ENCODE peak calls at places on chromosomes 4 and X, in ten cellular contexts. K is lung, Q is lower lobe of right lung, E is substantia nigra, F is left ventricle myocardium inferior, A is pancreas, X is caudate nucleus, S is tibial artery, W is upper lobe of left lung, L is IMR-90. Y is an unnamed sample.

GRCh38 chr4:52658671-52659015 is 458 bp downstream of the USP46 start:
- DNase-seq in K (no peak), Q (no peak), E (no peak), F (no peak), A (no peak), X (no peak), S (no peak), W (no peak), L (no peak), Y (no peak)

GRCh38 chr4:83561381-83561780 is 25.5 kb downstream of the GPAT3 start:
- DNase-seq in K (peak; percentile 52), Q (no peak), E (no peak), F (no peak), A (peak; percentile 24), X (no peak), S (no peak), W (no peak), L (peak; percentile 74), Y (no peak)

GRCh38 chrX:16981980-16982379 is 35.5 kb downstream of the REPS2 start:
- DNase-seq in K (no peak), Q (no peak), E (no peak), F (no peak), A (no peak), X (no peak), S (no peak), W (no peak), L (no peak), Y (no peak)

GRCh38 chrX:124240422-124240821 is 92.0 kb upstream of the TEX13D start:
- DNase-seq in K (no peak), Q (no peak), E (no peak), F (no peak), A (no peak), X (no peak), S (no peak), W (no peak), L (no peak), Y (no peak)

GRCh38 chr4:146959692-146960091 is 14.0 kb upstream of the TTC29 start:
- DNase-seq in K (no peak), Q (no peak), E (no peak), F (no peak), A (no peak), X (no peak), S (no peak), W (no peak), L (peak; percentile 3), Y (no peak)

GRCh38 chr4:37924946-37925345 is 34.1 kb downstream of the TBC1D1 start:
- DNase-seq in K (no peak), Q (no peak), E (no peak), F (no peak), A (no peak), X (no peak), S (no peak), W (no peak), L (no peak), Y (no peak)

GRCh38 chrX:40152706-40153334 is 55.1 kb upstream of the BCOR start:
- DNase-seq in K (no peak), Q (peak; percentile 71), E (peak; percentile 28), F (peak; percentile 53), A (no peak), X (no peak), S (peak; percentile 85), W (peak; percentile 89), L (no peak), Y (no peak)

GRCh38 chr4:165426769-165427168 is 48.0 kb downstream of the CPE start:
- DNase-seq in K (no peak), Q (no peak), E (no peak), F (no peak), A (no peak), X (no peak), S (no peak), W (no peak), L (no peak), Y (no peak)

GRCh38 chrX:132983496-132983895 is 25.1 kb upstream of the HS6ST2 start:
- DNase-seq in K (no peak), Q (no peak), E (no peak), F (no peak), A (no peak), X (no peak), S (no peak), W (no peak), L (no peak), Y (no peak)

GRCh38 chrX:88613338-88613737 is 133.7 kb upstream of the CPXCR1 start:
- DNase-seq in K (no peak), Q (no peak), E (no peak), F (no peak), A (no peak), X (no peak), S (no peak), W (no peak), L (no peak), Y (no peak)

GRCh38 chr4:146029147-146029546 is 90.5 kb upstream of the ZNF827 start:
- DNase-seq in K (no peak), Q (no peak), E (no peak), F (no peak), A (no peak), X (no peak), S (no peak), W (no peak), L (no peak), Y (no peak)

GRCh38 chr4:184755278-184755677 is 21.4 kb upstream of the CENPU start:
- DNase-seq in K (no peak), Q (no peak), E (no peak), F (no peak), A (no peak), X (no peak), S (no peak), W (no peak), L (peak; percentile 63), Y (no peak)

GRCh38 chr4:42555828-42556227 is 101.1 kb downstream of the ATP8A1 start:
- DNase-seq in K (no peak), Q (no peak), E (no peak), F (no peak), A (no peak), X (no peak), S (no peak), W (no peak), L (no peak), Y (no peak)

GRCh38 chr4:1055721-1056590 is 44.5 kb downstream of the FGFRL1 start:
- DNase-seq in K (no peak), Q (no peak), E (no peak), F (no peak), A (no peak), X (no peak), S (peak; percentile 48), W (peak; percentile 91), L (peak; percentile 48), Y (peak; percentile 62)

DNA sequence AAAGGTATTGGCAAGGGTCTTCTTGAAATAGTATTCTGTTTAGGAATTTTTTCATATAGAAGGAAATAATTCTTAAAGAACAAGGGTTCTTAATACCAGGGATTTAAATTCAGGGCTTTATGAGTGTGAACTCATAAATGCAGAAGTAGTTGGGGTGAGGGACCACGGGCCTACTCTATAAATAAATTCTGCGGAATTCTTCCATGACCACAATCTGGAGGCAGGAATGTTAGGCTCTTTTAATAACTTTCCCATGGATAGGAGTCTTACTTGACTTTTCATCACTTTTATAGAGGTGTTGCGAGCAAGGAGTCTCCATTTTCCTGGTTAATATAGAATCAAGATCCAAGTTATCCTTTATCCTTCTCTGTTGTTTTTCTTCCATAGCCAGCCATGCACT is 76.7 kb upstream of the SLC4A4 start:
- DNase-seq in K (no peak), Q (no peak), E (no peak), F (no peak), A (no peak), X (no peak), S (no peak), W (no peak), L (peak; percentile 62), Y (no peak)
- H3K27ac ChIP-seq in K (peak overlapping the region; percentile 94), Q (no peak overlapping the region), E (no peak overlapping the region), F (peak overlapping the region; percentile 88), A (no peak overlapping the region), X (no peak overlapping the region), S (peak overlapping the region; percentile 39), W (no peak overlapping the region), L (no peak overlapping the region), Y (peak overlapping the region; percentile 77)

GRCh38 chrX:63755892-63756291 is 29.1 kb downstream of the ARHGEF9 start:
- DNase-seq in K (no peak), Q (no peak), E (no peak), F (no peak), A (no peak), X (no peak), S (no peak), W (no peak), L (no peak), Y (no peak)
- H3K27ac ChIP-seq in K (peak overlapping the region; percentile 62), Q (no peak overlapping the region), E (no peak overlapping the region), F (peak overlapping the region; percentile 92), A (no peak overlapping the region), X (no peak overlapping the region), S (peak overlapping the region; percentile 87), W (no peak overlapping the region), L (no peak overlapping the region), Y (peak overlapping the region; percentile 48)

GRCh38 chrX:118216488-118216887 is 99.9 kb upstream of the KLHL13 start:
- DNase-seq in K (no peak), Q (no peak), E (peak; percentile 0), F (no peak), A (peak; percentile 47), X (no peak), S (no peak), W (no peak), L (no peak), Y (no peak)

GRCh38 chrX:118218079-118218478 is 101.5 kb upstream of the KLHL13 start:
- DNase-seq in K (no peak), Q (no peak), E (no peak), F (no peak), A (no peak), X (no peak), S (no peak), W (no peak), L (no peak), Y (no peak)

GRCh38 chrX:118216086-118216485 is 99.5 kb upstream of the KLHL13 start:
- DNase-seq in K (no peak), Q (no peak), E (no peak), F (no peak), A (no peak), X (no peak), S (no peak), W (no peak), L (no peak), Y (no peak)

GRCh38 chrX:118212817-118213183 is 96.2 kb upstream of the KLHL13 start:
- DNase-seq in K (no peak), Q (no peak), E (no peak), F (no peak), A (no peak), X (no peak), S (no peak), W (no peak), L (no peak), Y (no peak)

DNA sequence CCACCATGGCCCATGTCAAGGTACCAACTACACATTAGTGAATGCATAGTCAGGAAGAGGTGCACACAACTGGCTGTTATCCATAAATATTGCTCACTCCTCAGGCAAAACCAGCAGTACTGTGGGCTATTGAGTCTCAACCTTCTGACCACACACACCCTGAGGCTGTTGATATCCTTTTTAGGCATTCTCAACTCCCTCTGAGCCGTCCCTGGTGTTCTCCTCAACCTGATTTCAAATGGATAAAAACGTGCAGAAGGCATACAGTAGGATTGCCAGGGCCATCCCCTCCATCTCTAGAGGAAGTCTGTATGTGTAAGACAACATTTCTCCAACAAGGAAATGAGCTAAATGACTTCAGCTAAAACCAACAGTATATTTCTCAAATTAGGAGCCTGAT is 98.7 kb upstream of the KLHL13 start:
- DNase-seq in K (no peak), Q (no peak), E (no peak), F (no peak), A (no peak), X (no peak), S (no peak), W (no peak), L (no peak), Y (no peak)
- H3K27ac ChIP-seq in K (no peak overlapping the region), Q (no peak overlapping the region), E (no peak overlapping the region), F (no peak overlapping the region), A (no peak overlapping the region), X (no peak overlapping the region), S (no peak overlapping the region), W (no peak overlapping the region), L (no peak overlapping the region), Y (no peak overlapping the region)

GRCh38 chr4:47110670-47111069 is 79.3 kb downstream of the GABRB1 start:
- DNase-seq in K (no peak), Q (no peak), E (no peak), F (no peak), A (no peak), X (no peak), S (no peak), W (no peak), L (no peak), Y (no peak)
- H3K27ac ChIP-seq in K (no peak overlapping the region), Q (no peak overlapping the region), E (no peak overlapping the region), F (no peak overlapping the region), A (no peak overlapping the region), X (no peak overlapping the region), S (no peak overlapping the region), W (no peak overlapping the region), L (no peak overlapping the region), Y (no peak overlapping the region)

Y was measured in coronary artery.